ENCODE peak calls at places on chromosomes 6 and 20, in five cellular contexts. Y is activated CD4-positive, alpha-beta T cell treated with anti-CD3 and anti-CD28 coated beads, Interleukin-2, amount 50 U/mL, for 1 hour; F is activated CD4-positive, CD25-positive, alpha-beta regulatory T cell treated with anti-CD3 and anti-CD28 coated beads, Interleukin-2, amount 50 U/mL, for 72 hours; V is Right ventricle myocardium superior; E is stimulated activated CD8-positive, alpha-beta memory T cell treated with anti-CD3 and anti-CD28 coated beads, Interleukin-7, amount 100 ng/mL, for 1 hour. M is an unnamed sample.

GRCh38 chr6:120826253-120826652 is 508.0 kb downstream of the TBC1D32 start:
- DNase-seq in Y (peak), F (no peak), V (no peak), E (no peak), M (no peak)

GRCh38 chr20:61134286-61135035 is 117.6 kb upstream of the CDH4 start:
- DNase-seq in Y (no peak), F (no peak), V (no peak), E (no peak), M (no peak)

GRCh38 chr6:163180874-163181541 is 233.5 kb upstream of the QKI start:
- DNase-seq in Y (no peak), F (no peak), V (peak), E (no peak), M (peak)

GRCh38 chr6:56708810-56709597 is 66.3 kb upstream of the DST start:
- DNase-seq in Y (no peak), F (no peak), V (no peak), E (no peak), M (peak)

GRCh38 chr20:33687370-33687915 is 1.3 kb upstream of the E2F1 start:
- DNase-seq in Y (no peak), F (no peak), V (no peak), E (no peak), M (no peak)

GRCh38 chr6:12718025-12718424 is 1.5 kb downstream of the PHACTR1 start:
- DNase-seq in Y (no peak), F (no peak), V (no peak), E (no peak), M (peak)

GRCh38 chr20:41411458-41411857 is 44.8 kb upstream of the EMILIN3 start:
- DNase-seq in Y (no peak), F (no peak), V (no peak), E (no peak), M (peak)

GRCh38 chr6:100296810-100297544 is 167.7 kb downstream of the SIM1 start:
- DNase-seq in Y (no peak), F (no peak), V (no peak), E (no peak), M (peak)

GRCh38 chr20:48600470-48600945 is 227.3 kb downstream of the PREX1 start:
- DNase-seq in Y (no peak), F (peak), V (no peak), E (no peak), M (no peak)

GRCh38 chr6:31621320-31621939 is 915 bp downstream of the PRRC2A start:
- DNase-seq in Y (no peak), F (no peak), V (no peak), E (no peak), M (peak)

GRCh38 chr6:41442800-41443501 is 103.2 kb upstream of the FOXP4 start:
- DNase-seq in Y (no peak), F (peak), V (peak), E (no peak), M (peak)

GRCh38 chr6:20605581-20605980 is 71.3 kb downstream of the CDKAL1 start:
- DNase-seq in Y (no peak), F (no peak), V (no peak), E (no peak), M (peak)

GRCh38 chr6:108359901-108360882 is 65.3 kb downstream of the AFG1L start:
- DNase-seq in Y (no peak), F (no peak), V (no peak), E (no peak), M (no peak)

GRCh38 chr6:47093169-47093568 is 51.0 kb upstream of the ADGRF1 start:
- DNase-seq in Y (no peak), F (no peak), V (no peak), E (no peak), M (no peak)

GRCh38 chr20:40532103-40532502 is 156.9 kb downstream of the MAFB start:
- DNase-seq in Y (no peak), F (no peak), V (no peak), E (no peak), M (peak)

GRCh38 chr6:44352259-44352658 is 9.8 kb downstream of the SPATS1 start:
- DNase-seq in Y (no peak), F (no peak), V (no peak), E (no peak), M (no peak)

GRCh38 chr6:168862346-168862980 is 391.2 kb downstream of the THBS2 start:
- DNase-seq in Y (no peak), F (no peak), V (no peak), E (no peak), M (no peak)

GRCh38 chr6:24126586-24127192 is 674 bp downstream of the NRSN1 start:
- DNase-seq in Y (peak), F (no peak), V (no peak), E (no peak), M (peak)

GRCh38 chr6:134714679-134715078 is 235.2 kb downstream of the ALDH8A1 start:
- DNase-seq in Y (no peak), F (no peak), V (peak), E (no peak), M (no peak)

GRCh38 chr6:157317129-157317814 is 6.0 kb downstream of the TMEM242 start:
- DNase-seq in Y (no peak), F (no peak), V (peak), E (no peak), M (peak)

GRCh38 chr20:47656313-47656712 is 129.0 kb downstream of the SULF2 start:
- DNase-seq in Y (no peak), F (no peak), V (no peak), E (no peak), M (no peak)

GRCh38 chr6:165988306-165988756 is 179.3 kb downstream of the TBXT start:
- DNase-seq in Y (no peak), F (no peak), V (no peak), E (no peak), M (peak)

GRCh38 chr6:48474764-48475674 is 364.0 kb upstream of the PTCHD4 start:
- DNase-seq in Y (no peak), F (no peak), V (no peak), E (no peak), M (no peak)

GRCh38 chr20:18395544-18395943 is 71.3 kb downstream of the DZANK1 start:
- DNase-seq in Y (no peak), F (no peak), V (no peak), E (no peak), M (no peak)

GRCh38 chr6:36358235-36358915 is 21.7 kb upstream of the BNIP5 start:
- DNase-seq in Y (no peak), F (no peak), V (no peak), E (no peak), M (no peak)

GRCh38 chr6:75300206-75300605 is 15.6 kb upstream of the TMEM30A start:
- DNase-seq in Y (no peak), F (no peak), V (no peak), E (no peak), M (no peak)

GRCh38 chr20:64140421-64140820 is 23.8 kb upstream of the MYT1 start:
- DNase-seq in Y (no peak), F (no peak), V (peak), E (no peak), M (no peak)